ENCODE peak calls at places on chromosomes 2 and 18, in eight cellular contexts. One of them, this sample, is unnamed. For H3K36me3, the result is how much of the 10 kb centered on the place peaks cover.

GRCh38 chr18:68797901-68798300 is at the start of gene CCDC102B:
- DNase-seq in psoas muscle: no peak
- DNase-seq in left lung: no peak
- DNase-seq in SK-N-SH: peak
- DNase-seq in H1: no peak
- DNase-seq in endodermal cell: no peak
- DNase-seq in right atrium auricular region: no peak
- DNase-seq in heart left ventricle: no peak
- DNase-seq in this sample: no peak

GRCh38 chr2:101160454-101160853 is 9.3 kb upstream of the TBC1D8 start:
- DNase-seq in SK-N-SH: no peak
- DNase-seq in heart left ventricle: peak
- DNase-seq in right atrium auricular region: no peak
- DNase-seq in H1: no peak
- DNase-seq in endodermal cell: no peak
- DNase-seq in psoas muscle: no peak
- DNase-seq in left lung: no peak
- DNase-seq in this sample: no peak

GRCh38 chr2:220458051-220458450 is 830.6 kb downstream of the SLC4A3 start:
- DNase-seq in H1: no peak
- DNase-seq in left lung: no peak
- DNase-seq in endodermal cell: no peak
- DNase-seq in psoas muscle: no peak
- DNase-seq in right atrium auricular region: no peak
- DNase-seq in heart left ventricle: no peak
- DNase-seq in SK-N-SH: no peak
- DNase-seq in this sample: no peak

GRCh38 chr2:12119841-12120240 is 373.4 kb downstream of the LPIN1 start:
- DNase-seq in endodermal cell: no peak
- DNase-seq in right atrium auricular region: no peak
- DNase-seq in SK-N-SH: no peak
- DNase-seq in heart left ventricle: no peak
- DNase-seq in left lung: no peak
- DNase-seq in psoas muscle: no peak
- DNase-seq in H1: no peak
- DNase-seq in this sample: no peak

GRCh38 chr2:192978317-192978874 is 783.7 kb upstream of the TMEFF2 start:
- DNase-seq in SK-N-SH: peak
- DNase-seq in left lung: no peak
- DNase-seq in endodermal cell: no peak
- DNase-seq in right atrium auricular region: no peak
- DNase-seq in psoas muscle: no peak
- DNase-seq in H1: no peak
- DNase-seq in heart left ventricle: no peak
- DNase-seq in this sample: no peak

GRCh38 chr2:120419955-120420354 is 74.0 kb downstream of the INHBB start:
- DNase-seq in psoas muscle: no peak
- DNase-seq in right atrium auricular region: no peak
- DNase-seq in SK-N-SH: no peak
- DNase-seq in left lung: no peak
- DNase-seq in heart left ventricle: no peak
- DNase-seq in H1: no peak
- DNase-seq in endodermal cell: no peak
- DNase-seq in this sample: no peak

GRCh38 chr2:240149943-240150784 is 9.7 kb upstream of the OTOS start:
- DNase-seq in endodermal cell: peak
- DNase-seq in right atrium auricular region: no peak
- DNase-seq in psoas muscle: peak
- DNase-seq in SK-N-SH: peak
- DNase-seq in heart left ventricle: no peak
- DNase-seq in left lung: no peak
- DNase-seq in H1: peak
- DNase-seq in this sample: no peak

GRCh38 chr2:236674238-236674637 is 104.6 kb downstream of the ACKR3 start:
- DNase-seq in right atrium auricular region: peak
- DNase-seq in SK-N-SH: no peak
- DNase-seq in left lung: no peak
- DNase-seq in heart left ventricle: no peak
- DNase-seq in psoas muscle: no peak
- DNase-seq in endodermal cell: peak
- DNase-seq in H1: peak
- DNase-seq in this sample: no peak

GRCh38 chr2:144358979-144359541 is 160.9 kb downstream of the ZEB2 start:
- DNase-seq in right atrium auricular region: no peak
- DNase-seq in psoas muscle: no peak
- DNase-seq in left lung: no peak
- DNase-seq in H1: no peak
- DNase-seq in SK-N-SH: no peak
- DNase-seq in endodermal cell: no peak
- DNase-seq in heart left ventricle: no peak
- DNase-seq in this sample: no peak

GRCh38 chr2:122935506-122935905 is 1089.6 kb upstream of the CNTNAP5 start:
- DNase-seq in heart left ventricle: no peak
- DNase-seq in endodermal cell: no peak
- DNase-seq in H1: no peak
- DNase-seq in SK-N-SH: no peak
- DNase-seq in right atrium auricular region: no peak
- DNase-seq in psoas muscle: no peak
- DNase-seq in left lung: no peak
- DNase-seq in this sample: no peak

GRCh38 chr2:20052872-20053281 is 1.4 kb upstream of the LAPTM4A start:
- DNase-seq in right atrium auricular region: peak
- DNase-seq in H1: no peak
- DNase-seq in left lung: peak
- DNase-seq in SK-N-SH: peak
- DNase-seq in heart left ventricle: peak
- DNase-seq in endodermal cell: no peak
- DNase-seq in psoas muscle: peak
- DNase-seq in this sample: no peak

GRCh38 chr2:163778045-163778753 is 42.4 kb upstream of the FIGN start:
- DNase-seq in heart left ventricle: no peak
- DNase-seq in psoas muscle: no peak
- DNase-seq in right atrium auricular region: no peak
- DNase-seq in H1: no peak
- DNase-seq in endodermal cell: no peak
- DNase-seq in left lung: peak
- DNase-seq in SK-N-SH: no peak
- DNase-seq in this sample: no peak

GRCh38 chr18:31325051-31325450 is 7.1 kb downstream of the DSG1 start:
- DNase-seq in SK-N-SH: no peak
- DNase-seq in right atrium auricular region: no peak
- DNase-seq in heart left ventricle: no peak
- DNase-seq in left lung: no peak
- DNase-seq in H1: no peak
- DNase-seq in endodermal cell: no peak
- DNase-seq in psoas muscle: no peak
- DNase-seq in this sample: no peak

GRCh38 chr2:45263147-45263546 is 253.9 kb upstream of the SIX2 start:
- DNase-seq in left lung: no peak
- DNase-seq in H1: peak
- DNase-seq in right atrium auricular region: no peak
- DNase-seq in psoas muscle: no peak
- DNase-seq in endodermal cell: peak
- DNase-seq in heart left ventricle: no peak
- DNase-seq in SK-N-SH: peak
- DNase-seq in this sample: no peak

GRCh38 chr2:147182260-147182659 is 662.6 kb upstream of the ACVR2A start:
- DNase-seq in right atrium auricular region: no peak
- DNase-seq in endodermal cell: no peak
- DNase-seq in H1: no peak
- DNase-seq in heart left ventricle: no peak
- DNase-seq in psoas muscle: no peak
- DNase-seq in SK-N-SH: no peak
- DNase-seq in left lung: no peak
- DNase-seq in this sample: no peak

GRCh38 chr2:154697422-154698237 is 865 bp upstream of the KCNJ3 start:
- DNase-seq in right atrium auricular region: no peak
- DNase-seq in heart left ventricle: no peak
- DNase-seq in left lung: no peak
- DNase-seq in endodermal cell: peak
- DNase-seq in SK-N-SH: peak
- DNase-seq in H1: peak
- DNase-seq in psoas muscle: peak
- DNase-seq in this sample: no peak

GRCh38 chr2:98823196-98824166 is 92.5 kb upstream of the MGAT4A start:
- DNase-seq in SK-N-SH: peak
- DNase-seq in H1: no peak
- DNase-seq in endodermal cell: peak
- DNase-seq in left lung: no peak
- DNase-seq in psoas muscle: no peak
- DNase-seq in right atrium auricular region: no peak
- DNase-seq in heart left ventricle: peak
- DNase-seq in this sample: no peak

DNA sequence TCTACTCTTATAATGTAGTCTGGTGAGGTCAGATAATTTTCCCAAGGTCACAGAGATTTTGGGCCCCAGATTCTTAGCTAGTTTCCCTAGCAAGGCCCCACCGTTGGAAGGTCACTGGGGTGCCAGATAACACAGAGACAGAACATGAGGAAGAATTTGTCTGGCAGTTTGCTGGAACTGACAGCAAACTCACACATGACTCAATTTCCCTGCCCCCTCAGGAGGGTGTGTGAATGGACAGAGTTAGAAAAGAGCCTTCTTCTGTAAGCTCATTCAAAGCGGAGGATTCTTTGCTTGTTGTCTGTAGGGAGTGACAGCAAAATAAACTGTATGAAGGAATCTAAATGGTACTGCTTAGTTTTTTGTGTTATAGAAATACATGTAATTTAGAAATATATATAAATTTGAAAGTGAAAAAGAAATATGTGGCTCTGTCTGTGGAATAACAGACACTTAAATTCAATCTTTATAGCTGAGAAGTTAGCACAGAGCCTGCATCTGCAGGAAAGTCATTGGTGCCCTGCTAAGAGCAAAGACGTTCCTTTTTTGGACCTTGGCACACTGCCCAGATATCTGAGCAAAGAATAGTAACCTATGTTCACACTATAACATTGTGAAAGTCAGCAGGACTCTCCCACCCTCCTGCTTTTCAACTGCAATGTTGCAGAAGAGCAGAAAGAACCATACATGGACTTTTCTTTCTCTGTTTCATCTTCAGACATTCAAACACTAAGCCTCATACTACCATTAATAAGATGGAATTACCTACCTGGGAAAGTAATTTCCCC is 2.1 kb downstream of the MDH1 start:
- DNase-seq in H1: no peak
- DNase-seq in right atrium auricular region: no peak
- DNase-seq in left lung: no peak
- DNase-seq in psoas muscle: no peak
- DNase-seq in heart left ventricle: peak
- DNase-seq in SK-N-SH: no peak
- DNase-seq in endodermal cell: no peak
- DNase-seq in this sample: no peak
- H3K27ac ChIP-seq in H1: no peak
- H3K27ac ChIP-seq in right atrium auricular region: peak
- H3K27ac ChIP-seq in left lung: no peak
- H3K27ac ChIP-seq in psoas muscle: peak
- H3K27ac ChIP-seq in heart left ventricle: peak
- H3K27ac ChIP-seq in SK-N-SH: no peak
- H3K27ac ChIP-seq in endodermal cell: no peak
- H3K27ac ChIP-seq in this sample: no peak

GRCh38 chr2:191690327-191690726 is 12.4 kb downstream of the NABP1 start:
- DNase-seq in SK-N-SH: no peak
- DNase-seq in psoas muscle: no peak
- DNase-seq in heart left ventricle: no peak
- DNase-seq in left lung: no peak
- DNase-seq in right atrium auricular region: no peak
- DNase-seq in endodermal cell: no peak
- DNase-seq in H1: no peak
- DNase-seq in this sample: no peak

GRCh38 chr2:191687867-191688266 is 9.9 kb downstream of the NABP1 start:
- DNase-seq in heart left ventricle: no peak
- DNase-seq in psoas muscle: no peak
- DNase-seq in SK-N-SH: no peak
- DNase-seq in H1: no peak
- DNase-seq in right atrium auricular region: no peak
- DNase-seq in left lung: no peak
- DNase-seq in endodermal cell: no peak
- DNase-seq in this sample: no peak

GRCh38 chr2:191688934-191689695 is 11.2 kb downstream of the NABP1 start:
- DNase-seq in left lung: no peak
- DNase-seq in SK-N-SH: no peak
- DNase-seq in right atrium auricular region: no peak
- DNase-seq in heart left ventricle: no peak
- DNase-seq in endodermal cell: no peak
- DNase-seq in psoas muscle: no peak
- DNase-seq in H1: no peak
- DNase-seq in this sample: no peak

GRCh38 chr2:191686079-191686478 is 8.1 kb downstream of the NABP1 start:
- DNase-seq in endodermal cell: no peak
- DNase-seq in H1: no peak
- DNase-seq in psoas muscle: no peak
- DNase-seq in SK-N-SH: no peak
- DNase-seq in right atrium auricular region: no peak
- DNase-seq in heart left ventricle: no peak
- DNase-seq in left lung: no peak
- DNase-seq in this sample: no peak

GRCh38 chr2:191686658-191687057 is 8.7 kb downstream of the NABP1 start:
- DNase-seq in H1: no peak
- DNase-seq in psoas muscle: no peak
- DNase-seq in left lung: no peak
- DNase-seq in SK-N-SH: no peak
- DNase-seq in endodermal cell: no peak
- DNase-seq in right atrium auricular region: no peak
- DNase-seq in heart left ventricle: no peak
- DNase-seq in this sample: no peak
- H3K36me3 ChIP-seq in H1: under half
- H3K36me3 ChIP-seq in psoas muscle: under half
- H3K36me3 ChIP-seq in left lung: under half
- H3K36me3 ChIP-seq in SK-N-SH: half or more
- H3K36me3 ChIP-seq in endodermal cell: under half
- H3K36me3 ChIP-seq in right atrium auricular region: under half
- H3K36me3 ChIP-seq in heart left ventricle: under half
- H3K36me3 ChIP-seq in this sample: under half

GRCh38 chr2:201118121-201118956 is 2.4 kb downstream of the CFLAR start:
- DNase-seq in SK-N-SH: peak
- DNase-seq in left lung: peak
- DNase-seq in H1: peak
- DNase-seq in right atrium auricular region: peak
- DNase-seq in heart left ventricle: peak
- DNase-seq in endodermal cell: peak
- DNase-seq in psoas muscle: peak
- DNase-seq in this sample: peak
- H3K27ac ChIP-seq in SK-N-SH: peak
- H3K27ac ChIP-seq in left lung: peak
- H3K27ac ChIP-seq in H1: no peak
- H3K27ac ChIP-seq in right atrium auricular region: peak
- H3K27ac ChIP-seq in heart left ventricle: peak
- H3K27ac ChIP-seq in endodermal cell: peak
- H3K27ac ChIP-seq in psoas muscle: peak
- H3K27ac ChIP-seq in this sample: peak

DNA sequence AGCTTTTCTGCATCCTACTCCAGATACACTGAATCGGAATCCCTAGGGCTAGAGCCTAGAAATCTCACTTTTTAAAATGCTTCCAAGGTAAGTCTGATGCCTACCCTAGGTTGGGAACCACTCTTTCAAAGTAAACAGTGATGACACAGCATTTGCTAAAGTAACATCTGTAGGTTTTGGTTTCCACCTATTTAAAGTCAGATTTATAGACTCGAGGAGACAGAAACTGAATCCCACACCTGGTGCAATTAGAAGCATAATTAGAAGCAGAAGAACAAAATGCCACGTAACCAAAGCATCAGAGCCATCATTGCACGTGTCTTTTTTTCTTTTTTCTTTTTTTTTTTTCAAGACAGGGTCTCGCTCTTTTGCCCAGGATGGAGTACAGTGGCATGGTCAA is 40.9 kb downstream of the PDK1 start:
- DNase-seq in endodermal cell: no peak
- DNase-seq in right atrium auricular region: no peak
- DNase-seq in SK-N-SH: no peak
- DNase-seq in H1: no peak
- DNase-seq in left lung: no peak
- DNase-seq in psoas muscle: no peak
- DNase-seq in heart left ventricle: no peak
- DNase-seq in this sample: no peak
- H3K36me3 ChIP-seq in endodermal cell: under half
- H3K36me3 ChIP-seq in right atrium auricular region: under half
- H3K36me3 ChIP-seq in SK-N-SH: under half
- H3K36me3 ChIP-seq in H1: under half
- H3K36me3 ChIP-seq in left lung: under half
- H3K36me3 ChIP-seq in psoas muscle: under half
- H3K36me3 ChIP-seq in heart left ventricle: under half
- H3K36me3 ChIP-seq in this sample: under half